ENCODE peak calls at places on chromosomes 13 and 19, in eight cellular contexts. G, U, D, W, S, V, H and Z are unnamed samples.

GRCh38 chr13:28655566-28655965 is 3.4 kb upstream of the POMP start:
- DNase-seq in G (no peak), U (no peak), D (no peak), W (no peak), S (no peak), V (no peak), H (no peak), Z (no peak)

GRCh38 chr19:4379383-4380253 is 20.7 kb downstream of the SH3GL1 start:
- DNase-seq in G (peak; percentile 76), U (no peak), D (no peak), W (no peak), S (peak; percentile 28), V (peak; percentile 27), H (no peak), Z (peak; percentile 89)

GRCh38 chr19:42512130-42512636 is 16.1 kb downstream of the CEACAM1 start:
- DNase-seq in G (no peak), U (no peak), D (no peak), W (no peak), S (no peak), V (no peak), H (no peak), Z (no peak)

GRCh38 chr19:33350538-33351309 is 22.8 kb upstream of the CEBPG start:
- DNase-seq in G (no peak), U (no peak), D (no peak), W (no peak), S (no peak), V (no peak), H (no peak), Z (peak; percentile 85)

GRCh38 chr19:48290923-48291700 is 21.2 kb downstream of the ZNF114 start:
- DNase-seq in G (peak; percentile 84), U (no peak), D (peak; percentile 87), W (peak; percentile 75), S (peak; percentile 79), V (peak; percentile 91), H (peak; percentile 57), Z (peak; percentile 96)

GRCh38 chr19:33376423-33376822 is 2.9 kb downstream of the CEBPG start:
- DNase-seq in G (peak; percentile 94), U (peak; percentile 46), D (no peak), W (peak; percentile 91), S (peak; percentile 85), V (peak; percentile 81), H (no peak), Z (peak; percentile 95)

GRCh38 chr13:78137404-78138142 is 218.9 kb upstream of the EDNRB start:
- DNase-seq in G (no peak), U (peak; percentile 33), D (peak; percentile 78), W (no peak), S (no peak), V (peak; percentile 6), H (no peak), Z (no peak)

GRCh38 chr19:4444765-4445741 is 12.5 kb downstream of the UBXN6 start:
- DNase-seq in G (no peak), U (no peak), D (peak; percentile 33), W (no peak), S (no peak), V (no peak), H (no peak), Z (no peak)

GRCh38 chr19:18322318-18322758 is 538 bp downstream of the LSM4 start:
- DNase-seq in G (peak; percentile 91), U (no peak), D (peak; percentile 83), W (peak; percentile 84), S (no peak), V (peak; percentile 66), H (no peak), Z (no peak)

DNA sequence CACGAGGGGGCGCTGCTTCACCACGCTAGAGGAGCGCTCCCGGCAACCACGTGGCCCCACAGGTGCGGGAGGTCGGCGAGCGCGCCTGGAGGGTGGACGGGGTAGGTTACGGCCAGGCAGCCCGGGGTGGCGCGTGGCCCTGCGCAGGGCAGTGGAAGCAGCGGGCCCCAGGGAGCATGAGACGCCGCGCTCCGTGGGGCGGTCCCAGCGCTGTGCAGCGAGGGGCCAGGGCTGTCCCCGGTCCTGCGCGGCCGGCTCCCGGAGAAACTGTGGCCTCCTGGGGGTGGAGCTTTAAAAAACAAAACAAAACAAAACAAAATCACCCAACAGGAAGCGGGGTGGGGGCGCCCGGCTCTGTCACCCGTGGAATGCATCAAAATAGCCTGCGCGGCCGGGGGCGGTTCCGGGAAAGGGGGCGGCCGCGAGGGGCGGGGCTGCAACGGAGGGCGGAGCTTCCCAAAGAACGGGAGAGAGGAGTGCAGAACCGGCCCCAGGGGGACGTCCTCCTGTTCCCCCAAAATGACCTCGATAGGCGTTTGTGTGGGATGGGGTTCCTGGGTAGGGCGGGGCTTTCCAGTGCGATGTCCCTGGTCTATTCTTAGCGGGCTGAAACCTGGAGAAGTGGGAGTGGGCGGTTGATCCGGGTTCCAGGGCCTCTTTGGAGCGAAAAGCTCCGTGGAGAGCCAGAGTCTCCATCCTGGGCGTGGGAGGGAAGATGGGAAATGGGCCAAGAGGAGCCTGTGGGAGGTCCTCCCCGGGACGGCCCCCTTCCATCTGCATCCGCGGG is 27.3 kb downstream of the NUMBL start:
- DNase-seq in G (peak; percentile 97), U (peak; percentile 69), D (peak; percentile 83), W (peak; percentile 94), S (peak; percentile 93), V (peak; percentile 97), H (peak; percentile 95), Z (peak; percentile 99)
- TF ChIP-seq POLR2A in G (no peak), U (no peak), D (no peak), W (no peak), S (peak; percentile 23), V (peak; percentile 50), H (no peak), Z (no peak)

GRCh38 chr19:13004273-13004672 is 9.0 kb downstream of the NFIX start:
- DNase-seq in G (no peak), U (no peak), D (no peak), W (peak; percentile 66), S (no peak), V (no peak), H (no peak), Z (no peak)
- TF ChIP-seq POLR2A in G (no peak), U (no peak), D (no peak), W (no peak), S (no peak), V (no peak), H (no peak), Z (no peak)

DNA sequence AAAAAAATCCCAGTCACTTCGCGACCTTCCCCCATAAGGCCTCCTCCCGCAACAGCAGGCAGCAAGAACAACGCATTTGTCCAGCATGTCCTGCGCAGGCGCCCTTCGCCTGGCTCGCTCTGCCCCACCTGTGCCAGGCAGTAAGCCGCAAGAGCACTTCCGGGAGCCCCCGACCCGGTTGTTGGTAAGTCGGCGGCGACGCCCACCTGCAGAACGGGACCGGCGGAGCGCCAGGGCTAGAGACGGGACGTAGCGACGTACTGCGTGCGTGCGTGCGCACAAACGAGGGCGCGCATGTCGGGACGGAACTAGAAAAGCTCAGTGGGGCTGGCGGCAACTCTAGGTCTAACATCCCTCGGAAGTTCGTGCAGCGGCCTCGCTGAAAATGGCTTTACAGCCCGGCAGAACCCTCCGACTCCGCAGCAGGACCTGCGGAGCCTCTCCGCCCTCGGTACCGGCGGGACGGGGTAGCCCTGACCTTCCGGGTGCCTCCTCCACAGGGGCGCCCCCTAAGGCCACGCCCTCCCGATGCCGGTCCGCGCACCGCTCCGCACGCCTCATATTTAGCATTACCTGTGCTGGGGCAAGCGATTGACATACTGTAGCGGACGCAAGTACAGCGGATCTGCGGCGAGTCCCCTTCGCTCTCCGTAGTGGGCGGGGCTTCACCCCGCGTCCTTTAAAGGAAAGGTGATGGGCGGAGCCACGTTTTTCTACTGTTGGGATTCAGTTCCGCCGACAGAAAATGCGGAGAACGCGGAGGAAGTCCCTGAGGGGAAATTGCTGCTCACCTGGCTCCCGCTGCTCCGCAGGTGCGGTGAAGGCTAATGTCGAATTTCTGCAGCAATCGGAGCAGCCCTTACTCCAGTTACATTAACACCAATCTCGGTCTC is at the start of gene MTIF3:
- DNase-seq in G (peak; percentile 99), U (peak; percentile 95), D (peak; percentile 97), W (peak; percentile 98), S (peak; percentile 95), V (peak; percentile 71), H (peak; percentile 71), Z (peak; percentile 96)
- TF ChIP-seq POLR2A in G (peak; percentile 90), U (peak; percentile 88), D (peak; percentile 92), W (peak; percentile 94), S (peak; percentile 74), V (peak; percentile 71), H (peak; percentile 96), Z (no peak)

GRCh38 chr13:102538938-102539337 is 57.8 kb upstream of the TPP2 start:
- DNase-seq in G (no peak), U (no peak), D (no peak), W (no peak), S (no peak), V (no peak), H (no peak), Z (no peak)

GRCh38 chr13:102536196-102536595 is 60.6 kb upstream of the TPP2 start:
- DNase-seq in G (no peak), U (no peak), D (no peak), W (no peak), S (no peak), V (no peak), H (no peak), Z (no peak)

DNA sequence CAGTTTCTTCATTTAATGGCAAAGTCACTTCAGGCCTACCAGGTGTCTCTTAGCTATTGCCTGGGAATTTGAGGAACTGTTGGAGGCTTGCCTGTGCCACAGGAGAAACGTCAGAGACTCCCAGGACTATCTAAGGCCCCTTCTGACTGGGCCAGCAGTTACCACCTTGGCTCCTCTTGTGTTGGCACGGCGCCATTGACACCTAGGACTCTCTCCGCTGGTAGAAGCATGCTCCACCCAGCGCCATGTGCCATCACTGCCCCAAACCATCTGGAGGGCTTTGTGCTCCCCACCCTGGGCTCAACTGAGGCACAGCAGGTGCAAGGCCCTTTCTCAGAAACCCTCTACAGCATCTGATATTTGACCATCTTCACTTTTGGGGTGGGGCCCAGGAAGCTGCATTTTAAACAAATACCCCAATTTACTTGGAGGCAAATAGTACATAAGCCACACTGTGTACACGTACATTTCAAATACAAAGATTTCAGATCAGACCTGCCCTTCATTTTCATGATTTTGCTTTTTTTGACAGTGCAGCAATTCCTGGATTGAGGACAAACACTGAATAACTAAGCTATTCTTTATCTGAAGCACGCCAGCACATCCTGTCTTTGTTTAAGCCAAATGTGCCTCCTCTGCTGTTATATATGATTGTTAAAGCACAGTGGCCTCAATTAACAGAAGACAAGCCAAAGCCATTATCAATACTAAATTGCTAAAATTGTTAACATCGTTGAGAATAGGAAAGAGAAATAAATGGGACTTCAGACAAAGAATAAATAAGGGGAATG is 59.9 kb upstream of the TPP2 start:
- DNase-seq in G (no peak), U (no peak), D (no peak), W (no peak), S (peak; percentile 14), V (no peak), H (no peak), Z (no peak)
- TF ChIP-seq POLR2A in G (no peak), U (no peak), D (no peak), W (no peak), S (no peak), V (no peak), H (no peak), Z (no peak)

GRCh38 chr13:99360696-99361095 is 53.5 kb upstream of the GPR183 start:
- DNase-seq in G (no peak), U (no peak), D (no peak), W (no peak), S (no peak), V (no peak), H (no peak), Z (peak; percentile 57)
- TF ChIP-seq POLR2A in G (no peak), U (no peak), D (no peak), W (no peak), S (no peak), V (no peak), H (no peak), Z (no peak)